ENCODE peak calls at places on chromosomes 4 and X, in seven cellular contexts. U, G, S, E, A, K and I are unnamed samples.

GRCh38 chrX:143081231-143081630 is 55.5 kb downstream of the SPANXN4 start:
- DNase-seq in U (no peak), G (no peak), S (no peak), E (no peak), A (no peak), K (no peak), I (no peak)

GRCh38 chr4:168751263-168752225 is 254.7 kb downstream of the PALLD start:
- DNase-seq in U (no peak), G (no peak), S (peak; percentile 85), E (no peak), A (no peak), K (no peak), I (no peak)

GRCh38 chrX:123085311-123085940 is 98.7 kb upstream of the GRIA3 start:
- DNase-seq in U (no peak), G (no peak), S (peak; percentile 42), E (no peak), A (no peak), K (no peak), I (no peak)

GRCh38 chrX:44698328-44698727 is 145.5 kb upstream of the DUSP21 start:
- DNase-seq in U (no peak), G (no peak), S (no peak), E (no peak), A (peak; percentile 64), K (no peak), I (no peak)

GRCh38 chr4:94032754-94033153 is 174.9 kb upstream of the SMARCAD1 start:
- DNase-seq in U (no peak), G (no peak), S (peak; percentile 14), E (no peak), A (no peak), K (no peak), I (no peak)

GRCh38 chr4:15906024-15906443 is 32.5 kb downstream of the FGFBP1 start:
- DNase-seq in U (no peak), G (no peak), S (no peak), E (no peak), A (peak; percentile 16), K (no peak), I (no peak)

GRCh38 chrX:149513713-149514427 is 8.8 kb upstream of the IDS start:
- DNase-seq in U (no peak), G (peak; percentile 11), S (no peak), E (no peak), A (no peak), K (no peak), I (no peak)

GRCh38 chr4:125316781-125317525 is 2.2 kb downstream of the FAT4 start:
- DNase-seq in U (peak; percentile 76), G (peak; percentile 18), S (peak; percentile 43), E (peak; percentile 31), A (peak; percentile 20), K (peak; percentile 18), I (no peak)

GRCh38 chr4:54118850-54119589 is 19.1 kb downstream of the GSX2 start:
- DNase-seq in U (no peak), G (no peak), S (peak; percentile 77), E (no peak), A (no peak), K (no peak), I (no peak)

DNA sequence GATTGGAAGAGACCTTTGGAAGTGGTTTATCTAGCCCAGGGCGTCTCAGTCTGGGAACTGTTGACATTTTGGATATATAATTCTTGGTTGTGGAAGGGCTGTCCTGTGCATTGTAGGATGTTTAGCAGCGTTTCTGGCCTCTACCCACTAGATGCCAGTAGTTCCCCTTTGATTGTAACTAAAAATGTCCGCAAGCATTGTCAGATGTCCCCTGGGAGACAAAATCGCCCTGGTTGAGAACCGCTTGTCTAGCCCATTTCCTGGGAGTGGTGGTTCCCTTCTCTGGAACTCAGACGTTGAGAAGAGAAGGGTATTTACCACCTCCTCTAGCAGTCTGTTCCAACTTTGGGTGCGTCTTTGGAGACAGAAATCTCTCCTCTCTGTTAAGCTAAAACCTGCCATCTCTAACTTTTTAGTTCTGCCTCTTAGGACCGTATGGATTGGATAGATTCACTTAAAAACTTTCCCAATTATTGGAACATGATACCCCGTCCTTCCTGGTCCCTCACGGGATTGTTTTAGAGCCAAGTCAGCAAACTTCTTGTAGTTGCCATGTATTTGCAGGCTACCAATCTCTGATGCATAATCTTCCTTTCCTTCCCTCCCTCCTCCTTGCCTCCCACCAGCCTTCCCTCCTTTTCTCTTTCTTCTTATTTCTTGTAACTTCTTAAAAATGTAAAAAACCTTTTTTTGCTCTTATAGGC is 13.9 kb downstream of the TMEM165 start:
- DNase-seq in U (no peak), G (no peak), S (peak; percentile 67), E (no peak), A (no peak), K (peak; percentile 25), I (no peak)
- TF ChIP-seq CTCF in U (peak; percentile 32), G (peak; percentile 26), S (peak; percentile 54), E (peak; percentile 32), A (peak; percentile 26), K (peak; percentile 58), I (peak; percentile 62)

DNA sequence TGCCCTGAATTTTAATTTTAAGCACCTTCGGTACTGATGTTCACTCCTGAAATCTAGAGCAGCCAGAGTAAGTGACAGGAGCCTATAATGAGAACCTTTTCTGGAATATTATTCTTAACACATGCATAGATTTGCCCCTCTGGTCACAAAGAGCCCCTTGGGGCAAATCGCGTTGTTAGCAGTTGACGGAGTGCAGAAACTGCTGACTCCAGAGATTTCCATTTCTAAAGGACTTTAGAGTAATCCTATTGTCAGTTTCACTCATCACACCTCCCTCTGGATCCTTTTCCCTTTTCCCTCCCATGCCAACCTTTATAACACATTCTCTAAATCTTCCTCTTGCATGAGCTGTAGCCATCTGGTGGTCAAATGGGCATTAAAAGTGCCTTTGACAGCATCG is 264.9 kb upstream of the PRPS2 start:
- DNase-seq in U (no peak), G (no peak), S (no peak), E (no peak), A (no peak), K (no peak), I (no peak)
- TF ChIP-seq CTCF in U (no peak), G (no peak), S (no peak), E (no peak), A (no peak), K (no peak), I (peak; percentile 11)

GRCh38 chrX:9983463-9983862 is 16.3 kb downstream of the CLDN34 start:
- DNase-seq in U (no peak), G (no peak), S (no peak), E (no peak), A (no peak), K (no peak), I (no peak)

GRCh38 chrX:9992724-9993123 is 25.6 kb downstream of the CLDN34 start:
- DNase-seq in U (no peak), G (no peak), S (no peak), E (no peak), A (no peak), K (no peak), I (no peak)

GRCh38 chrX:9992061-9992460 is 24.9 kb downstream of the CLDN34 start:
- DNase-seq in U (no peak), G (no peak), S (no peak), E (no peak), A (no peak), K (no peak), I (no peak)

DNA sequence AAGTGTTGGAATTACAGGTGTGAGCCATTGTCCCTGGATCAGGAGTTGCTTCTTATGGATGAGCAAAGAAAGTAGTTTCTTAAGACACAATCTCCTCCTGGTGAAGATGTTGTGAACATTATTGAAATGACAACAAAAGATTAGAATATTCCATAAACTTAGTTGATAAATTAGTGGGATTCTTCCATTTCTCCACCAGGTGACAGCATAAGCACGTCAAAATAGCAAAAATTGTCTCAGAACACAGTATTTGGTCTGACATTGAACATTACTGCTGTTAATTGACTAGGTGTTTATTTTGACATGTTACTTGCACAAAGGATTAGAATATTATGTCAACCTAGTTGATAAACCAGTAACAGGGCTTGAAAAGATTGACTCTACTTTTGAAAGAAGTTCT is 21.6 kb downstream of the CLDN34 start:
- DNase-seq in U (no peak), G (no peak), S (peak; percentile 45), E (no peak), A (no peak), K (no peak), I (no peak)
- TF ChIP-seq CTCF in U (peak; percentile 13), G (no peak), S (peak; percentile 56), E (peak; percentile 58), A (peak; percentile 37), K (peak; percentile 34), I (peak; percentile 27)

GRCh38 chr4:73277201-73277600 is 18.6 kb upstream of the ANKRD17 start:
- DNase-seq in U (no peak), G (no peak), S (no peak), E (no peak), A (no peak), K (no peak), I (no peak)

DNA sequence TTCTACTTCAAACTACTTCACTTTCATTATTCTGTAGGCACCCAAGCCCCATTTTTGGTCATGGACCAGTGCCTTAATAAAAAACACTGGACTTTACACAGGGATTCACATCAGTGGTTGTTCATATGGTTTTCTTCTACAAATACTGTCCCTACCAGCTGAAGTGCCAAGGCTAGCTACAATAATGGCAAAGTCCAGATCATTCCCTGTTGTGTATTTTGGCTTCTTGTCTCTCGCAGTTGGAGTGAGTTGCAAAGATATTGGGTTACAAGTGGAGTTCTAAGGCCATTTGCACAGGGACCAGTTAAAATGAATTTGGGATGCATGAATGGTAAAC is 16.7 kb upstream of the ANKRD17 start:
- DNase-seq in U (no peak), G (no peak), S (no peak), E (no peak), A (peak; percentile 26), K (no peak), I (no peak)
- TF ChIP-seq CTCF in U (no peak), G (no peak), S (no peak), E (no peak), A (no peak), K (no peak), I (no peak)